ENCODE peak calls at places on chromosome 7, in ten cellular contexts. One of them, this sample, is unnamed.

GRCh38 chr7:158843775-158844174 is 12.6 kb upstream of the DYNC2I1 start:
- DNase-seq in CD14-positive monocyte: no peak
- DNase-seq in heart right ventricle: no peak
- DNase-seq in AG10803: no peak
- DNase-seq in ovary: no peak
- DNase-seq in HuH-7.5: no peak
- DNase-seq in glomerular endothelial cell: no peak
- DNase-seq in Kasumi-1: no peak
- DNase-seq in CD8-positive, alpha-beta T cell: no peak
- DNase-seq in CD8-positive, alpha-beta memory T cell: no peak
- DNase-seq in this sample: no peak

GRCh38 chr7:141207661-141208060 is 133.8 kb downstream of the TMEM178B start:
- DNase-seq in CD14-positive monocyte: no peak
- DNase-seq in heart right ventricle: no peak
- DNase-seq in AG10803: no peak
- DNase-seq in ovary: no peak
- DNase-seq in HuH-7.5: no peak
- DNase-seq in glomerular endothelial cell: no peak
- DNase-seq in Kasumi-1: no peak
- DNase-seq in CD8-positive, alpha-beta T cell: no peak
- DNase-seq in CD8-positive, alpha-beta memory T cell: no peak
- DNase-seq in this sample: no peak

GRCh38 chr7:31856366-31856765 is 169.4 kb downstream of the PPP1R17 start:
- DNase-seq in CD14-positive monocyte: no peak
- DNase-seq in heart right ventricle: no peak
- DNase-seq in AG10803: no peak
- DNase-seq in ovary: no peak
- DNase-seq in HuH-7.5: no peak
- DNase-seq in glomerular endothelial cell: no peak
- DNase-seq in Kasumi-1: no peak
- DNase-seq in CD8-positive, alpha-beta T cell: no peak
- DNase-seq in CD8-positive, alpha-beta memory T cell: no peak
- DNase-seq in this sample: no peak

GRCh38 chr7:93897680-93898079 is 7.1 kb upstream of the TFPI2 start:
- DNase-seq in CD14-positive monocyte: no peak
- DNase-seq in heart right ventricle: no peak
- DNase-seq in AG10803: no peak
- DNase-seq in ovary: no peak
- DNase-seq in HuH-7.5: no peak
- DNase-seq in glomerular endothelial cell: no peak
- DNase-seq in Kasumi-1: no peak
- DNase-seq in CD8-positive, alpha-beta T cell: no peak
- DNase-seq in CD8-positive, alpha-beta memory T cell: no peak
- DNase-seq in this sample: no peak

GRCh38 chr7:139232893-139233292 is 1.9 kb downstream of the UBN2 start:
- DNase-seq in CD14-positive monocyte: no peak
- DNase-seq in heart right ventricle: no peak
- DNase-seq in AG10803: peak
- DNase-seq in ovary: no peak
- DNase-seq in HuH-7.5: no peak
- DNase-seq in glomerular endothelial cell: no peak
- DNase-seq in Kasumi-1: no peak
- DNase-seq in CD8-positive, alpha-beta T cell: no peak
- DNase-seq in CD8-positive, alpha-beta memory T cell: no peak
- DNase-seq in this sample: no peak

GRCh38 chr7:81956520-81956919 is 186.7 kb upstream of the HGF start:
- DNase-seq in CD14-positive monocyte: no peak
- DNase-seq in heart right ventricle: no peak
- DNase-seq in AG10803: peak
- DNase-seq in ovary: no peak
- DNase-seq in HuH-7.5: peak
- DNase-seq in glomerular endothelial cell: peak
- DNase-seq in Kasumi-1: peak
- DNase-seq in CD8-positive, alpha-beta T cell: no peak
- DNase-seq in CD8-positive, alpha-beta memory T cell: no peak
- DNase-seq in this sample: no peak

GRCh38 chr7:6276911-6277408 is 4.5 kb upstream of the CYTH3 start:
- DNase-seq in CD14-positive monocyte: no peak
- DNase-seq in heart right ventricle: no peak
- DNase-seq in AG10803: peak
- DNase-seq in ovary: no peak
- DNase-seq in HuH-7.5: no peak
- DNase-seq in glomerular endothelial cell: no peak
- DNase-seq in Kasumi-1: no peak
- DNase-seq in CD8-positive, alpha-beta T cell: no peak
- DNase-seq in CD8-positive, alpha-beta memory T cell: no peak
- DNase-seq in this sample: no peak

GRCh38 chr7:127380479-127380878 is 12.0 kb downstream of the ZNF800 start:
- DNase-seq in CD14-positive monocyte: no peak
- DNase-seq in heart right ventricle: no peak
- DNase-seq in AG10803: no peak
- DNase-seq in ovary: no peak
- DNase-seq in HuH-7.5: no peak
- DNase-seq in glomerular endothelial cell: no peak
- DNase-seq in Kasumi-1: peak
- DNase-seq in CD8-positive, alpha-beta T cell: no peak
- DNase-seq in CD8-positive, alpha-beta memory T cell: no peak
- DNase-seq in this sample: no peak

GRCh38 chr7:29564455-29565185 is 985 bp downstream of the PRR15 start:
- DNase-seq in CD14-positive monocyte: no peak
- DNase-seq in heart right ventricle: peak
- DNase-seq in AG10803: peak
- DNase-seq in ovary: peak
- DNase-seq in HuH-7.5: peak
- DNase-seq in glomerular endothelial cell: no peak
- DNase-seq in Kasumi-1: peak
- DNase-seq in CD8-positive, alpha-beta T cell: no peak
- DNase-seq in CD8-positive, alpha-beta memory T cell: no peak
- DNase-seq in this sample: no peak

GRCh38 chr7:90312745-90313144 is 8.4 kb downstream of the FAM237B start:
- DNase-seq in CD14-positive monocyte: no peak
- DNase-seq in heart right ventricle: no peak
- DNase-seq in AG10803: peak
- DNase-seq in ovary: no peak
- DNase-seq in HuH-7.5: no peak
- DNase-seq in glomerular endothelial cell: peak
- DNase-seq in Kasumi-1: peak
- DNase-seq in CD8-positive, alpha-beta T cell: no peak
- DNase-seq in CD8-positive, alpha-beta memory T cell: no peak
- DNase-seq in this sample: no peak

GRCh38 chr7:99693427-99694200 is 13.8 kb upstream of the CYP3A5 start:
- DNase-seq in CD14-positive monocyte: no peak
- DNase-seq in heart right ventricle: no peak
- DNase-seq in AG10803: no peak
- DNase-seq in ovary: no peak
- DNase-seq in HuH-7.5: no peak
- DNase-seq in glomerular endothelial cell: no peak
- DNase-seq in Kasumi-1: no peak
- DNase-seq in CD8-positive, alpha-beta T cell: peak
- DNase-seq in CD8-positive, alpha-beta memory T cell: no peak
- DNase-seq in this sample: no peak

GRCh38 chr7:1967512-1968396 is 265.0 kb downstream of the MAD1L1 start:
- DNase-seq in CD14-positive monocyte: no peak
- DNase-seq in heart right ventricle: no peak
- DNase-seq in AG10803: no peak
- DNase-seq in ovary: no peak
- DNase-seq in HuH-7.5: no peak
- DNase-seq in glomerular endothelial cell: no peak
- DNase-seq in Kasumi-1: no peak
- DNase-seq in CD8-positive, alpha-beta T cell: no peak
- DNase-seq in CD8-positive, alpha-beta memory T cell: no peak
- DNase-seq in this sample: no peak

GRCh38 chr7:924541-925231 is 29.8 kb downstream of the ADAP1 start:
- DNase-seq in CD14-positive monocyte: peak
- DNase-seq in heart right ventricle: peak
- DNase-seq in AG10803: no peak
- DNase-seq in ovary: peak
- DNase-seq in HuH-7.5: no peak
- DNase-seq in glomerular endothelial cell: no peak
- DNase-seq in Kasumi-1: peak
- DNase-seq in CD8-positive, alpha-beta T cell: peak
- DNase-seq in CD8-positive, alpha-beta memory T cell: peak
- DNase-seq in this sample: no peak

GRCh38 chr7:95688931-95689453 is 83.4 kb upstream of the DYNC1I1 start:
- DNase-seq in CD14-positive monocyte: no peak
- DNase-seq in heart right ventricle: no peak
- DNase-seq in AG10803: no peak
- DNase-seq in ovary: no peak
- DNase-seq in HuH-7.5: no peak
- DNase-seq in glomerular endothelial cell: no peak
- DNase-seq in Kasumi-1: no peak
- DNase-seq in CD8-positive, alpha-beta T cell: no peak
- DNase-seq in CD8-positive, alpha-beta memory T cell: no peak
- DNase-seq in this sample: no peak

GRCh38 chr7:28847681-28848080 is 110.4 kb downstream of the TRIL start:
- DNase-seq in CD14-positive monocyte: no peak
- DNase-seq in heart right ventricle: peak
- DNase-seq in AG10803: no peak
- DNase-seq in ovary: no peak
- DNase-seq in HuH-7.5: no peak
- DNase-seq in glomerular endothelial cell: no peak
- DNase-seq in Kasumi-1: no peak
- DNase-seq in CD8-positive, alpha-beta T cell: no peak
- DNase-seq in CD8-positive, alpha-beta memory T cell: no peak
- DNase-seq in this sample: no peak

GRCh38 chr7:92641921-92642511 is 51.8 kb upstream of the FAM133B start:
- DNase-seq in CD14-positive monocyte: peak
- DNase-seq in heart right ventricle: no peak
- DNase-seq in AG10803: peak
- DNase-seq in ovary: no peak
- DNase-seq in HuH-7.5: no peak
- DNase-seq in glomerular endothelial cell: no peak
- DNase-seq in Kasumi-1: peak
- DNase-seq in CD8-positive, alpha-beta T cell: peak
- DNase-seq in CD8-positive, alpha-beta memory T cell: peak
- DNase-seq in this sample: no peak

GRCh38 chr7:157644946-157645345 is 308.1 kb downstream of the DNAJB6 start:
- DNase-seq in CD14-positive monocyte: peak
- DNase-seq in heart right ventricle: no peak
- DNase-seq in AG10803: no peak
- DNase-seq in ovary: no peak
- DNase-seq in HuH-7.5: no peak
- DNase-seq in glomerular endothelial cell: no peak
- DNase-seq in Kasumi-1: no peak
- DNase-seq in CD8-positive, alpha-beta T cell: no peak
- DNase-seq in CD8-positive, alpha-beta memory T cell: no peak
- DNase-seq in this sample: no peak

GRCh38 chr7:133676805-133677370 is 424.0 kb downstream of the EXOC4 start:
- DNase-seq in CD14-positive monocyte: no peak
- DNase-seq in heart right ventricle: no peak
- DNase-seq in AG10803: peak
- DNase-seq in ovary: no peak
- DNase-seq in HuH-7.5: no peak
- DNase-seq in glomerular endothelial cell: no peak
- DNase-seq in Kasumi-1: no peak
- DNase-seq in CD8-positive, alpha-beta T cell: no peak
- DNase-seq in CD8-positive, alpha-beta memory T cell: no peak
- DNase-seq in this sample: no peak

GRCh38 chr7:38681882-38682281 is 50.7 kb upstream of the AMPH start:
- DNase-seq in CD14-positive monocyte: no peak
- DNase-seq in heart right ventricle: no peak
- DNase-seq in AG10803: peak
- DNase-seq in ovary: no peak
- DNase-seq in HuH-7.5: no peak
- DNase-seq in glomerular endothelial cell: no peak
- DNase-seq in Kasumi-1: no peak
- DNase-seq in CD8-positive, alpha-beta T cell: no peak
- DNase-seq in CD8-positive, alpha-beta memory T cell: no peak
- DNase-seq in this sample: no peak

GRCh38 chr7:114825423-114825951 is 96.4 kb upstream of the MDFIC start:
- DNase-seq in CD14-positive monocyte: no peak
- DNase-seq in heart right ventricle: no peak
- DNase-seq in AG10803: no peak
- DNase-seq in ovary: no peak
- DNase-seq in HuH-7.5: no peak
- DNase-seq in glomerular endothelial cell: no peak
- DNase-seq in Kasumi-1: no peak
- DNase-seq in CD8-positive, alpha-beta T cell: no peak
- DNase-seq in CD8-positive, alpha-beta memory T cell: no peak
- DNase-seq in this sample: no peak

GRCh38 chr7:91720255-91720937 is 160.1 kb downstream of the MTERF1 start:
- DNase-seq in CD14-positive monocyte: no peak
- DNase-seq in heart right ventricle: no peak
- DNase-seq in AG10803: no peak
- DNase-seq in ovary: no peak
- DNase-seq in HuH-7.5: no peak
- DNase-seq in glomerular endothelial cell: no peak
- DNase-seq in Kasumi-1: no peak
- DNase-seq in CD8-positive, alpha-beta T cell: no peak
- DNase-seq in CD8-positive, alpha-beta memory T cell: no peak
- DNase-seq in this sample: no peak

GRCh38 chr7:105015631-105015965 is 1.6 kb downstream of the KMT2E start:
- DNase-seq in CD14-positive monocyte: no peak
- DNase-seq in heart right ventricle: no peak
- DNase-seq in AG10803: no peak
- DNase-seq in ovary: no peak
- DNase-seq in HuH-7.5: peak
- DNase-seq in glomerular endothelial cell: no peak
- DNase-seq in Kasumi-1: peak
- DNase-seq in CD8-positive, alpha-beta T cell: no peak
- DNase-seq in CD8-positive, alpha-beta memory T cell: peak
- DNase-seq in this sample: no peak

GRCh38 chr7:19378340-19378704 is 233.1 kb upstream of the FERD3L start:
- DNase-seq in CD14-positive monocyte: no peak
- DNase-seq in heart right ventricle: no peak
- DNase-seq in AG10803: no peak
- DNase-seq in ovary: no peak
- DNase-seq in HuH-7.5: no peak
- DNase-seq in glomerular endothelial cell: no peak
- DNase-seq in Kasumi-1: no peak
- DNase-seq in CD8-positive, alpha-beta T cell: no peak
- DNase-seq in CD8-positive, alpha-beta memory T cell: no peak
- DNase-seq in this sample: no peak

GRCh38 chr7:48441848-48442492 is 270.7 kb downstream of the ABCA13 start:
- DNase-seq in CD14-positive monocyte: no peak
- DNase-seq in heart right ventricle: no peak
- DNase-seq in AG10803: no peak
- DNase-seq in ovary: no peak
- DNase-seq in HuH-7.5: no peak
- DNase-seq in glomerular endothelial cell: no peak
- DNase-seq in Kasumi-1: no peak
- DNase-seq in CD8-positive, alpha-beta T cell: no peak
- DNase-seq in CD8-positive, alpha-beta memory T cell: no peak
- DNase-seq in this sample: no peak

GRCh38 chr7:151201751-151202150 is 8.5 kb downstream of the H2BK1 start:
- DNase-seq in CD14-positive monocyte: no peak
- DNase-seq in heart right ventricle: no peak
- DNase-seq in AG10803: no peak
- DNase-seq in ovary: no peak
- DNase-seq in HuH-7.5: no peak
- DNase-seq in glomerular endothelial cell: no peak
- DNase-seq in Kasumi-1: no peak
- DNase-seq in CD8-positive, alpha-beta T cell: no peak
- DNase-seq in CD8-positive, alpha-beta memory T cell: no peak
- DNase-seq in this sample: no peak

GRCh38 chr7:108000875-108001758 is 1.8 kb downstream of the LAMB1 start:
- DNase-seq in CD14-positive monocyte: no peak
- DNase-seq in heart right ventricle: peak
- DNase-seq in AG10803: no peak
- DNase-seq in ovary: peak
- DNase-seq in HuH-7.5: peak
- DNase-seq in glomerular endothelial cell: no peak
- DNase-seq in Kasumi-1: no peak
- DNase-seq in CD8-positive, alpha-beta T cell: no peak
- DNase-seq in CD8-positive, alpha-beta memory T cell: no peak
- DNase-seq in this sample: peak

GRCh38 chr7:140039071-140039470 is 23.7 kb downstream of the PARP12 start:
- DNase-seq in CD14-positive monocyte: no peak
- DNase-seq in heart right ventricle: no peak
- DNase-seq in AG10803: no peak
- DNase-seq in ovary: no peak
- DNase-seq in HuH-7.5: no peak
- DNase-seq in glomerular endothelial cell: no peak
- DNase-seq in Kasumi-1: no peak
- DNase-seq in CD8-positive, alpha-beta T cell: no peak
- DNase-seq in CD8-positive, alpha-beta memory T cell: no peak
- DNase-seq in this sample: no peak

GRCh38 chr7:74320645-74321178 is 31.5 kb downstream of the CLIP2 start:
- DNase-seq in CD14-positive monocyte: no peak
- DNase-seq in heart right ventricle: no peak
- DNase-seq in AG10803: no peak
- DNase-seq in ovary: no peak
- DNase-seq in HuH-7.5: no peak
- DNase-seq in glomerular endothelial cell: no peak
- DNase-seq in Kasumi-1: no peak
- DNase-seq in CD8-positive, alpha-beta T cell: no peak
- DNase-seq in CD8-positive, alpha-beta memory T cell: no peak
- DNase-seq in this sample: no peak